ENCODE peak calls at places on chromosomes 1 and 21, in four cellular contexts. F, H, I and Y are unnamed samples.

GRCh38 chr1:155961937-155962336 is 16.4 kb downstream of the ARHGEF2 start:
- DNase-seq in F (no peak), H (no peak), I (no peak), Y (no peak)

GRCh38 chr1:209416009-209416408 is 167.5 kb upstream of the CAMK1G start:
- DNase-seq in F (no peak), H (no peak), I (no peak), Y (no peak)

GRCh38 chr1:237103021-237103420 is 61.0 kb downstream of the RYR2 start:
- DNase-seq in F (no peak), H (no peak), I (no peak), Y (no peak)

GRCh38 chr1:170162385-170163226 is 16.8 kb downstream of the NTMT2 start:
- DNase-seq in F (no peak), H (no peak), I (no peak), Y (no peak)

GRCh38 chr21:28579986-28580550 is 412.6 kb downstream of the LTN1 start:
- DNase-seq in F (no peak), H (no peak), I (no peak), Y (no peak)

GRCh38 chr1:57770236-57770635 is 346.4 kb upstream of the DAB1 start:
- DNase-seq in F (no peak), H (no peak), I (no peak), Y (no peak)

GRCh38 chr1:27668808-27669723 is 2.9 kb downstream of the IFI6 start:
- DNase-seq in F (peak), H (peak), I (no peak), Y (peak)

GRCh38 chr1:15719721-15720120 is 16.3 kb upstream of the SLC25A34 start:
- DNase-seq in F (peak), H (no peak), I (no peak), Y (no peak)

GRCh38 chr1:211625040-211625439 is 46.1 kb upstream of the SLC30A1 start:
- DNase-seq in F (peak), H (no peak), I (no peak), Y (no peak)

GRCh38 chr1:242477944-242478343 is 46.6 kb downstream of the PLD5 start:
- DNase-seq in F (no peak), H (no peak), I (no peak), Y (no peak)

GRCh38 chr1:46188295-46189030 is 9.8 kb downstream of the POMGNT1 start:
- DNase-seq in F (no peak), H (peak), I (no peak), Y (no peak)

GRCh38 chr21:32456497-32456918 is 44.0 kb downstream of the EVA1C start:
- DNase-seq in F (no peak), H (no peak), I (no peak), Y (no peak)

GRCh38 chr21:37829447-37829846 is 86.8 kb downstream of the KCNJ6 start:
- DNase-seq in F (peak), H (no peak), I (no peak), Y (no peak)

GRCh38 chr1:100360790-100361232 is 8.5 kb downstream of the CDC14A start:
- DNase-seq in F (no peak), H (no peak), I (no peak), Y (no peak)

GRCh38 chr1:228930479-228930957 is 195.2 kb downstream of the RHOU start:
- DNase-seq in F (no peak), H (no peak), I (no peak), Y (no peak)

GRCh38 chr21:43597845-43598244 is 61.4 kb downstream of the HSF2BP start:
- DNase-seq in F (no peak), H (no peak), I (no peak), Y (no peak)

GRCh38 chr1:101346419-101346818 is 109.6 kb downstream of the S1PR1 start:
- DNase-seq in F (no peak), H (no peak), I (no peak), Y (no peak)

GRCh38 chr21:39776589-39776988 is 31.6 kb downstream of the IGSF5 start:
- DNase-seq in F (no peak), H (no peak), I (no peak), Y (no peak)

GRCh38 chr1:167659440-167659839 is 29.4 kb downstream of the RCSD1 start:
- DNase-seq in F (no peak), H (peak), I (no peak), Y (no peak)

GRCh38 chr1:248858096-248858890 is 592 bp downstream of the ZNF692 start:
- DNase-seq in F (peak), H (peak), I (no peak), Y (peak)

GRCh38 chr1:30748098-30748698 is 9.4 kb downstream of the LAPTM5 start:
- DNase-seq in F (no peak), H (peak), I (no peak), Y (no peak)

GRCh38 chr1:155989992-155990325 is 11.6 kb upstream of the ARHGEF2 start:
- DNase-seq in F (peak), H (no peak), I (no peak), Y (no peak)

GRCh38 chr1:66945316-66945715 is 20.5 kb downstream of the MIER1 start:
- DNase-seq in F (no peak), H (no peak), I (no peak), Y (no peak)

GRCh38 chr1:227883073-227883520 is 64.6 kb downstream of the WNT9A start:
- DNase-seq in F (no peak), H (no peak), I (no peak), Y (peak)

GRCh38 chr1:1068374-1069060 is 5.6 kb downstream of the RNF223 start:
- DNase-seq in F (no peak), H (no peak), I (no peak), Y (peak)

GRCh38 chr1:117674521-117675400 is 68.9 kb downstream of the TENT5C start:
- DNase-seq in F (peak), H (peak), I (no peak), Y (peak)
- TF ChIP-seq SPI1 in F (no peak), H (no peak), I (no peak), Y (no peak)

GRCh38 chr1:243482237-243483022 is 226.6 kb downstream of the SDCCAG8 start:
- DNase-seq in F (no peak), H (no peak), I (no peak), Y (no peak)

GRCh38 chr1:243487036-243487648 is 231.3 kb downstream of the SDCCAG8 start:
- DNase-seq in F (no peak), H (no peak), I (no peak), Y (no peak)

GRCh38 chr1:243483952-243484351 is 228.1 kb downstream of the SDCCAG8 start:
- DNase-seq in F (no peak), H (no peak), I (no peak), Y (no peak)

GRCh38 chr1:243481101-243481500 is 225.3 kb downstream of the SDCCAG8 start:
- DNase-seq in F (no peak), H (no peak), I (no peak), Y (no peak)

GRCh38 chr1:243483084-243483845 is 227.4 kb downstream of the SDCCAG8 start:
- DNase-seq in F (no peak), H (no peak), I (no peak), Y (no peak)
- TF ChIP-seq SPI1 in F (no peak), H (no peak), I (no peak), Y (no peak)

GRCh38 chr1:174166530-174167328 is 7.4 kb downstream of the RABGAP1L start:
- DNase-seq in F (no peak), H (peak), I (no peak), Y (no peak)

GRCh38 chr1:174167404-174167803 is 8.1 kb downstream of the RABGAP1L start:
- DNase-seq in F (no peak), H (no peak), I (no peak), Y (no peak)

GRCh38 chr1:174161813-174162212 is 2.5 kb downstream of the RABGAP1L start:
- DNase-seq in F (no peak), H (no peak), I (no peak), Y (no peak)

GRCh38 chr1:174169342-174169741 is 10.0 kb downstream of the RABGAP1L start:
- DNase-seq in F (no peak), H (no peak), I (no peak), Y (no peak)

DNA sequence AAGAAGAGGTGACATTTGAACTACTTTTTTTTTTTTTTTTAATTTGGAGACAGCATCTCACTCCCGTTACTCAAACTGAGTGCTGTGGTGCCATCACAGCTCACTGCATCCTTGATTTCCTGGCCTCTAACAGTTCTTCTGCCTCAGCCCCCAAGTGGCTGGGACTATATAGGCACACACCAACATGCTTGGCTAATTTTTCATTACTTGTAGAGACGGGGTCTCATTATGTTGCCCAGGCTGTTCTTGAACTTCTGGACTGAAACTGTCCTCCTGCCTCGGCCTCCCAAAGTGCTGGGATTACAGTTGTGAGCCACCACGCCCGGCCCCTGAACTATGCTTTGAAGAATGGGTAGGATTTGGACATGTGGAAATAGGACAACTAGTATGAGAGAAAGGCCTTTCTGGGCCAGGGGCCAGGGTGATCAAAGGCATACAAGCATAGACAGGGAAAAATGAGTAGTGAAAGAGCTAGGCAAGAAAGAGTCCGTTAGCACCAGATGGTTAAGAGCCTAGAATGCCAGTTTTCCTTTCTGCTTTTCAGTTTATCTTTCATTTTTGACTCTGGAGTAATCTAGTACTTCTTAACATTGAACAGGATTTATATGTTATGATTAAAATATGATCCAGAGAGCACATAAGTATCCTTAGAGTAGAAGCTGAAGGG is 6.3 kb downstream of the RABGAP1L start:
- DNase-seq in F (no peak), H (no peak), I (no peak), Y (no peak)
- TF ChIP-seq SPI1 in F (no peak), H (no peak), I (no peak), Y (no peak)

GRCh38 chr1:89810880-89811279 is 10.0 kb upstream of the LRRC8D start:
- DNase-seq in F (no peak), H (no peak), I (no peak), Y (no peak)
- TF ChIP-seq SPI1 in F (no peak), H (no peak), I (no peak), Y (no peak)

DNA sequence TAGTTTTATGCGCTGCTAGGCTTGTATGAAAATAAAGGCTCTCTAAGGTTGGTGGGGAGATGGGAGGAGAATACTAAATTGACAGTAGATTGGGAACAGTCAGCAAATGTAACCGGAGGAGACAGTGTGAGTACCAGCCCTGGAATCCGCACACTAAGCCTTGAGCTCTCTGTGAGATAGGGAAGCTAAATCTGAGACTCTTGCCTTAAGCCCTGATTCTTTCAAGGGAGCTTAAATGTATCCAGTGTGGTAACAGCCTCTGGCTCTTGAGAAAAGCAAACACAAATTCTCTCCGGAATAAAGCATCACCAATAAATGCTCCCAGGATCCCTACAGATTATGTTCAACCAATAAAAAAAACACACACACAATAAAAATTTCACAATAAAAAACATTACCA is 33.0 kb upstream of the PDPN start:
- DNase-seq in F (no peak), H (no peak), I (no peak), Y (no peak)
- TF ChIP-seq SPI1 in F (no peak), H (no peak), I (no peak), Y (no peak)

DNA sequence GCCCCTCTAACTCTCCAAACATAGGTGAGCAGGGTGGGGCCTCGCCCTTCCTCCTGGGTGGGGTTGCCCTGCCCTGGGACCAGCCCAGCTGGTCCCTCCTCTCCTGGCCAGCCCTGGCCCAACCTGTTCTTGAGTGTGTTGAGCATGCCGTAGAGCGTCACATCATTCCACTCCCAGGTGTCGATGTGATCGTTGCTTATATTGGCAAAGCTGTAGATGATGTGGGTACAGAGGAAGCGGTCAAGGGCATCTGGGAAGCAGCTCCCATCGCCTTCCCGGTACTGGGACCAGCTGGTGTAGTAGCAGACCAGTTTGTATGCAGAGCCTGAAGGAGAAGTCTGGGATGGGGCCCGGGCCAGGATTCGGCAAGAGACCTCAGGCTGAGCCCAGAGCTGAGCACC is 1.4 kb downstream of the CHI3L1 start:
- DNase-seq in F (no peak), H (no peak), I (no peak), Y (no peak)
- TF ChIP-seq SPI1 in F (no peak), H (no peak), I (no peak), Y (no peak)

GRCh38 chr1:150876111-150876434 is 326 bp downstream of the ARNT start:
- DNase-seq in F (peak), H (no peak), I (no peak), Y (peak)
- TF ChIP-seq SPI1 in F (no peak), H (no peak), I (no peak), Y (no peak)

GRCh38 chr1:8077602-8078001 is 51.5 kb upstream of the ERRFI1 start:
- DNase-seq in F (no peak), H (peak), I (no peak), Y (no peak)

GRCh38 chr1:8076171-8076570 is 50.1 kb upstream of the ERRFI1 start:
- DNase-seq in F (no peak), H (no peak), I (no peak), Y (no peak)

GRCh38 chr1:8075511-8076051 is 49.5 kb upstream of the ERRFI1 start:
- DNase-seq in F (no peak), H (no peak), I (no peak), Y (no peak)

GRCh38 chr1:8077120-8077573 is 51.0 kb upstream of the ERRFI1 start:
- DNase-seq in F (no peak), H (peak), I (no peak), Y (no peak)

GRCh38 chr1:8078176-8078671 is 52.1 kb upstream of the ERRFI1 start:
- DNase-seq in F (no peak), H (no peak), I (no peak), Y (no peak)
- TF ChIP-seq SPI1 in F (no peak), H (no peak), I (no peak), Y (no peak)

GRCh38 chr1:37558411-37558810 is 1.7 kb downstream of the DNALI1 start:
- DNase-seq in F (no peak), H (no peak), I (no peak), Y (no peak)

GRCh38 chr1:37562984-37563383 is 6.2 kb downstream of the DNALI1 start:
- DNase-seq in F (no peak), H (peak), I (no peak), Y (no peak)

GRCh38 chr1:37561096-37561793 is 4.5 kb downstream of the DNALI1 start:
- DNase-seq in F (no peak), H (no peak), I (no peak), Y (no peak)

GRCh38 chr1:37559080-37559479 is 2.3 kb downstream of the DNALI1 start:
- DNase-seq in F (no peak), H (no peak), I (no peak), Y (no peak)

GRCh38 chr1:37561794-37562132 is 5.0 kb downstream of the DNALI1 start:
- DNase-seq in F (peak), H (peak), I (no peak), Y (peak)
- TF ChIP-seq SPI1 in F (no peak), H (no peak), I (no peak), Y (no peak)

GRCh38 chr1:81681104-81681503 is 119.6 kb upstream of the ADGRL2 start:
- DNase-seq in F (no peak), H (no peak), I (no peak), Y (no peak)
- TF ChIP-seq SPI1 in F (no peak), H (no peak), I (no peak), Y (no peak)